ENCODE peak calls at places on chromosomes 5 and 9, in seven cellular contexts. One of them, this sample, is unnamed.

GRCh38 chr9:5188060-5188707 is 2.7 kb upstream of the INSL6 start:
- DNase-seq in GM12878: no peak
- DNase-seq in K562: no peak
- DNase-seq in HepG2: no peak
- DNase-seq in H1: no peak
- DNase-seq in SK-N-SH: no peak
- DNase-seq in HCT116: no peak
- DNase-seq in this sample: no peak

GRCh38 chr5:5350101-5350500 is 72.4 kb upstream of the ICE1 start:
- DNase-seq in GM12878: no peak
- DNase-seq in K562: peak; percentile 39
- DNase-seq in HCT116: no peak
- DNase-seq in SK-N-SH: no peak
- DNase-seq in HepG2: peak; percentile 85
- DNase-seq in H1: no peak
- DNase-seq in this sample: no peak

GRCh38 chr5:81363093-81363886 is 30.6 kb downstream of the ACOT12 start:
- DNase-seq in HCT116: no peak
- DNase-seq in H1: no peak
- DNase-seq in GM12878: no peak
- DNase-seq in K562: no peak
- DNase-seq in HepG2: no peak
- DNase-seq in SK-N-SH: no peak
- DNase-seq in this sample: no peak

GRCh38 chr5:14209836-14210235 is 66.7 kb downstream of the TRIO start:
- DNase-seq in GM12878: no peak
- DNase-seq in K562: no peak
- DNase-seq in H1: no peak
- DNase-seq in SK-N-SH: no peak
- DNase-seq in HCT116: no peak
- DNase-seq in HepG2: no peak
- DNase-seq in this sample: no peak

GRCh38 chr9:105355810-105356209 is 92.0 kb upstream of the FSD1L start:
- DNase-seq in K562: peak; percentile 2
- DNase-seq in SK-N-SH: no peak
- DNase-seq in H1: no peak
- DNase-seq in HepG2: no peak
- DNase-seq in GM12878: peak; percentile 5
- DNase-seq in HCT116: no peak
- DNase-seq in this sample: no peak

GRCh38 chr5:161847896-161848510 is at the start of gene GABRA1:
- DNase-seq in GM12878: no peak
- DNase-seq in H1: peak; percentile 57
- DNase-seq in HepG2: no peak
- DNase-seq in K562: no peak
- DNase-seq in HCT116: no peak
- DNase-seq in SK-N-SH: no peak
- DNase-seq in this sample: no peak

GRCh38 chr9:93960971-93961841 is 6.1 kb upstream of the BARX1 start:
- DNase-seq in HepG2: no peak
- DNase-seq in H1: no peak
- DNase-seq in K562: no peak
- DNase-seq in SK-N-SH: no peak
- DNase-seq in GM12878: no peak
- DNase-seq in HCT116: no peak
- DNase-seq in this sample: no peak

GRCh38 chr5:177097016-177097985 is 10.6 kb downstream of the FGFR4 start:
- DNase-seq in HepG2: no peak
- DNase-seq in SK-N-SH: no peak
- DNase-seq in H1: no peak
- DNase-seq in GM12878: no peak
- DNase-seq in HCT116: no peak
- DNase-seq in K562: no peak
- DNase-seq in this sample: no peak

GRCh38 chr9:116979461-116979860 is 292.4 kb downstream of the TRIM32 start:
- DNase-seq in HepG2: no peak
- DNase-seq in K562: no peak
- DNase-seq in GM12878: no peak
- DNase-seq in HCT116: no peak
- DNase-seq in SK-N-SH: no peak
- DNase-seq in H1: no peak
- DNase-seq in this sample: no peak

GRCh38 chr5:43647789-43648188 is 44.8 kb downstream of the NNT start:
- DNase-seq in H1: no peak
- DNase-seq in GM12878: no peak
- DNase-seq in SK-N-SH: no peak
- DNase-seq in HCT116: no peak
- DNase-seq in HepG2: no peak
- DNase-seq in K562: no peak
- DNase-seq in this sample: no peak

GRCh38 chr5:43649256-43649655 is 46.3 kb downstream of the NNT start:
- DNase-seq in SK-N-SH: no peak
- DNase-seq in GM12878: no peak
- DNase-seq in K562: no peak
- DNase-seq in H1: no peak
- DNase-seq in HCT116: no peak
- DNase-seq in HepG2: no peak
- DNase-seq in this sample: no peak

GRCh38 chr5:43652537-43653302 is 49.7 kb downstream of the NNT start:
- DNase-seq in HCT116: no peak
- DNase-seq in SK-N-SH: no peak
- DNase-seq in K562: no peak
- DNase-seq in H1: no peak
- DNase-seq in HepG2: no peak
- DNase-seq in GM12878: no peak
- DNase-seq in this sample: no peak

GRCh38 chr5:43646997-43647396 is 44.0 kb downstream of the NNT start:
- DNase-seq in K562: no peak
- DNase-seq in SK-N-SH: no peak
- DNase-seq in H1: no peak
- DNase-seq in HepG2: no peak
- DNase-seq in GM12878: no peak
- DNase-seq in HCT116: no peak
- DNase-seq in this sample: no peak

GRCh38 chr5:43648499-43649124 is 45.6 kb downstream of the NNT start:
- DNase-seq in SK-N-SH: no peak
- DNase-seq in K562: no peak
- DNase-seq in H1: no peak
- DNase-seq in GM12878: no peak
- DNase-seq in HepG2: no peak
- DNase-seq in HCT116: no peak
- DNase-seq in this sample: no peak
- TF ChIP-seq JUND in SK-N-SH: no peak
- TF ChIP-seq JUND in K562: no peak
- TF ChIP-seq JUND in H1: no peak
- TF ChIP-seq JUND in GM12878: no peak
- TF ChIP-seq JUND in HepG2: no peak
- TF ChIP-seq JUND in HCT116: no peak
- TF ChIP-seq JUND in this sample: no peak

GRCh38 chr5:181189363-181189961 is 15.5 kb downstream of the TRIM7 start:
- DNase-seq in K562: peak; percentile 49
- DNase-seq in HCT116: no peak
- DNase-seq in GM12878: no peak
- DNase-seq in SK-N-SH: no peak
- DNase-seq in HepG2: no peak
- DNase-seq in H1: no peak
- DNase-seq in this sample: no peak
- TF ChIP-seq JUND in K562: no peak
- TF ChIP-seq JUND in HCT116: no peak
- TF ChIP-seq JUND in GM12878: no peak
- TF ChIP-seq JUND in SK-N-SH: no peak
- TF ChIP-seq JUND in HepG2: no peak
- TF ChIP-seq JUND in H1: no peak
- TF ChIP-seq JUND in this sample: no peak

GRCh38 chr5:82406200-82406773 is 128.1 kb upstream of the RPS23 start:
- DNase-seq in HepG2: no peak
- DNase-seq in HCT116: no peak
- DNase-seq in GM12878: no peak
- DNase-seq in SK-N-SH: no peak
- DNase-seq in H1: no peak
- DNase-seq in K562: no peak
- DNase-seq in this sample: peak; percentile 5
- TF ChIP-seq JUND in HepG2: no peak
- TF ChIP-seq JUND in HCT116: no peak
- TF ChIP-seq JUND in GM12878: no peak
- TF ChIP-seq JUND in SK-N-SH: no peak
- TF ChIP-seq JUND in H1: no peak
- TF ChIP-seq JUND in K562: no peak
- TF ChIP-seq JUND in this sample: no peak

GRCh38 chr9:87350915-87351314 is 146.8 kb upstream of the DAPK1 start:
- DNase-seq in SK-N-SH: no peak
- DNase-seq in HCT116: no peak
- DNase-seq in K562: no peak
- DNase-seq in GM12878: no peak
- DNase-seq in H1: no peak
- DNase-seq in HepG2: no peak
- DNase-seq in this sample: no peak
- TF ChIP-seq JUND in SK-N-SH: peak; percentile 64
- TF ChIP-seq JUND in HCT116: no peak
- TF ChIP-seq JUND in K562: no peak
- TF ChIP-seq JUND in GM12878: no peak
- TF ChIP-seq JUND in H1: no peak
- TF ChIP-seq JUND in HepG2: no peak
- TF ChIP-seq JUND in this sample: no peak